ENCODE peak calls at places on chromosome 11, in six cellular contexts. One of them, this sample, is unnamed.

GRCh38 chr11:16946477-16947282 is 67.5 kb downstream of the PLEKHA7 start:
- DNase-seq in T-helper 2 cell: no peak
- DNase-seq in endothelial cell: no peak
- DNase-seq in kidney glomerular epithelial cell: no peak
- DNase-seq in stimulated activated CD4-positive, alpha-beta T cell treated with anti-CD3 and anti-CD28 coated beads, Interleukin-1b, Interleukin-23, amount 100 ng/mL, for 1 hour: no peak
- DNase-seq in EH: no peak
- DNase-seq in this sample: no peak

GRCh38 chr11:70048279-70049024 is 29.7 kb upstream of the ANO1 start:
- DNase-seq in T-helper 2 cell: no peak
- DNase-seq in endothelial cell: peak; percentile 24
- DNase-seq in kidney glomerular epithelial cell: no peak
- DNase-seq in stimulated activated CD4-positive, alpha-beta T cell treated with anti-CD3 and anti-CD28 coated beads, Interleukin-1b, Interleukin-23, amount 100 ng/mL, for 1 hour: no peak
- DNase-seq in EH: peak; percentile 2
- DNase-seq in this sample: no peak

GRCh38 chr11:6468712-6469495 is 4.8 kb downstream of the TRIM3 start:
- DNase-seq in T-helper 2 cell: no peak
- DNase-seq in endothelial cell: peak; percentile 83
- DNase-seq in kidney glomerular epithelial cell: peak; percentile 69
- DNase-seq in stimulated activated CD4-positive, alpha-beta T cell treated with anti-CD3 and anti-CD28 coated beads, Interleukin-1b, Interleukin-23, amount 100 ng/mL, for 1 hour: no peak
- DNase-seq in EH: peak; percentile 90
- DNase-seq in this sample: no peak

GRCh38 chr11:45332486-45332934 is 46.4 kb upstream of the SYT13 start:
- DNase-seq in T-helper 2 cell: peak; percentile 21
- DNase-seq in endothelial cell: peak; percentile 50
- DNase-seq in kidney glomerular epithelial cell: peak; percentile 29
- DNase-seq in stimulated activated CD4-positive, alpha-beta T cell treated with anti-CD3 and anti-CD28 coated beads, Interleukin-1b, Interleukin-23, amount 100 ng/mL, for 1 hour: no peak
- DNase-seq in EH: peak; percentile 43
- DNase-seq in this sample: no peak

GRCh38 chr11:130089669-130090063 is 20.0 kb downstream of the APLP2 start:
- DNase-seq in T-helper 2 cell: no peak
- DNase-seq in endothelial cell: no peak
- DNase-seq in kidney glomerular epithelial cell: no peak
- DNase-seq in stimulated activated CD4-positive, alpha-beta T cell treated with anti-CD3 and anti-CD28 coated beads, Interleukin-1b, Interleukin-23, amount 100 ng/mL, for 1 hour: no peak
- DNase-seq in EH: no peak
- DNase-seq in this sample: no peak

GRCh38 chr11:120494595-120494994 is 17.0 kb upstream of the GRIK4 start:
- DNase-seq in T-helper 2 cell: no peak
- DNase-seq in endothelial cell: no peak
- DNase-seq in kidney glomerular epithelial cell: no peak
- DNase-seq in stimulated activated CD4-positive, alpha-beta T cell treated with anti-CD3 and anti-CD28 coated beads, Interleukin-1b, Interleukin-23, amount 100 ng/mL, for 1 hour: no peak
- DNase-seq in EH: no peak
- DNase-seq in this sample: no peak

GRCh38 chr11:129210831-129211181 is 18.7 kb upstream of the ARHGAP32 start:
- DNase-seq in T-helper 2 cell: no peak
- DNase-seq in endothelial cell: no peak
- DNase-seq in kidney glomerular epithelial cell: no peak
- DNase-seq in stimulated activated CD4-positive, alpha-beta T cell treated with anti-CD3 and anti-CD28 coated beads, Interleukin-1b, Interleukin-23, amount 100 ng/mL, for 1 hour: no peak
- DNase-seq in EH: no peak
- DNase-seq in this sample: no peak

GRCh38 chr11:91326751-91327150 is 897.9 kb upstream of the FAT3 start:
- DNase-seq in T-helper 2 cell: no peak
- DNase-seq in endothelial cell: no peak
- DNase-seq in kidney glomerular epithelial cell: no peak
- DNase-seq in stimulated activated CD4-positive, alpha-beta T cell treated with anti-CD3 and anti-CD28 coated beads, Interleukin-1b, Interleukin-23, amount 100 ng/mL, for 1 hour: no peak
- DNase-seq in EH: no peak
- DNase-seq in this sample: no peak

GRCh38 chr11:93718057-93718563 is 23.2 kb downstream of the TAF1D start:
- DNase-seq in T-helper 2 cell: no peak
- DNase-seq in endothelial cell: peak; percentile 21
- DNase-seq in kidney glomerular epithelial cell: no peak
- DNase-seq in stimulated activated CD4-positive, alpha-beta T cell treated with anti-CD3 and anti-CD28 coated beads, Interleukin-1b, Interleukin-23, amount 100 ng/mL, for 1 hour: no peak
- DNase-seq in EH: no peak
- DNase-seq in this sample: peak; percentile 59

GRCh38 chr11:45852018-45852711 is 4.9 kb downstream of the CRY2 start:
- DNase-seq in T-helper 2 cell: no peak
- DNase-seq in endothelial cell: no peak
- DNase-seq in kidney glomerular epithelial cell: no peak
- DNase-seq in stimulated activated CD4-positive, alpha-beta T cell treated with anti-CD3 and anti-CD28 coated beads, Interleukin-1b, Interleukin-23, amount 100 ng/mL, for 1 hour: no peak
- DNase-seq in EH: no peak
- DNase-seq in this sample: no peak

GRCh38 chr11:89498845-89499448 is 7.8 kb upstream of the NOX4 start:
- DNase-seq in T-helper 2 cell: no peak
- DNase-seq in endothelial cell: no peak
- DNase-seq in kidney glomerular epithelial cell: no peak
- DNase-seq in stimulated activated CD4-positive, alpha-beta T cell treated with anti-CD3 and anti-CD28 coated beads, Interleukin-1b, Interleukin-23, amount 100 ng/mL, for 1 hour: no peak
- DNase-seq in EH: no peak
- DNase-seq in this sample: no peak

GRCh38 chr11:58788355-58789023 is 56.0 kb downstream of the GLYATL2 start:
- DNase-seq in T-helper 2 cell: no peak
- DNase-seq in endothelial cell: peak; percentile 41
- DNase-seq in kidney glomerular epithelial cell: peak; percentile 72
- DNase-seq in stimulated activated CD4-positive, alpha-beta T cell treated with anti-CD3 and anti-CD28 coated beads, Interleukin-1b, Interleukin-23, amount 100 ng/mL, for 1 hour: no peak
- DNase-seq in EH: peak; percentile 66
- DNase-seq in this sample: peak; percentile 16

GRCh38 chr11:94048310-94048709 is 27.2 kb downstream of the HEPHL1 start:
- DNase-seq in T-helper 2 cell: no peak
- DNase-seq in endothelial cell: no peak
- DNase-seq in kidney glomerular epithelial cell: no peak
- DNase-seq in stimulated activated CD4-positive, alpha-beta T cell treated with anti-CD3 and anti-CD28 coated beads, Interleukin-1b, Interleukin-23, amount 100 ng/mL, for 1 hour: no peak
- DNase-seq in EH: no peak
- DNase-seq in this sample: no peak

GRCh38 chr11:61659413-61660196 is 20.6 kb upstream of the DAGLA start:
- DNase-seq in T-helper 2 cell: no peak
- DNase-seq in endothelial cell: no peak
- DNase-seq in kidney glomerular epithelial cell: no peak
- DNase-seq in stimulated activated CD4-positive, alpha-beta T cell treated with anti-CD3 and anti-CD28 coated beads, Interleukin-1b, Interleukin-23, amount 100 ng/mL, for 1 hour: no peak
- DNase-seq in EH: no peak
- DNase-seq in this sample: no peak

GRCh38 chr11:45455536-45455935 is 169.4 kb upstream of the SYT13 start:
- DNase-seq in T-helper 2 cell: no peak
- DNase-seq in endothelial cell: no peak
- DNase-seq in kidney glomerular epithelial cell: no peak
- DNase-seq in stimulated activated CD4-positive, alpha-beta T cell treated with anti-CD3 and anti-CD28 coated beads, Interleukin-1b, Interleukin-23, amount 100 ng/mL, for 1 hour: no peak
- DNase-seq in EH: peak; percentile 28
- DNase-seq in this sample: no peak

GRCh38 chr11:18618341-18619025 is 15.7 kb downstream of the SPTY2D1 start:
- DNase-seq in T-helper 2 cell: no peak
- DNase-seq in endothelial cell: no peak
- DNase-seq in kidney glomerular epithelial cell: no peak
- DNase-seq in stimulated activated CD4-positive, alpha-beta T cell treated with anti-CD3 and anti-CD28 coated beads, Interleukin-1b, Interleukin-23, amount 100 ng/mL, for 1 hour: no peak
- DNase-seq in EH: peak; percentile 25
- DNase-seq in this sample: no peak

GRCh38 chr11:57288771-57289579 is 35.8 kb downstream of the TNKS1BP1 start:
- DNase-seq in T-helper 2 cell: no peak
- DNase-seq in endothelial cell: peak; percentile 38
- DNase-seq in kidney glomerular epithelial cell: peak; percentile 68
- DNase-seq in stimulated activated CD4-positive, alpha-beta T cell treated with anti-CD3 and anti-CD28 coated beads, Interleukin-1b, Interleukin-23, amount 100 ng/mL, for 1 hour: no peak
- DNase-seq in EH: peak; percentile 68
- DNase-seq in this sample: no peak

GRCh38 chr11:108122166-108122628 is 830 bp downstream of the ACAT1 start:
- DNase-seq in T-helper 2 cell: no peak
- DNase-seq in endothelial cell: no peak
- DNase-seq in kidney glomerular epithelial cell: peak; percentile 55
- DNase-seq in stimulated activated CD4-positive, alpha-beta T cell treated with anti-CD3 and anti-CD28 coated beads, Interleukin-1b, Interleukin-23, amount 100 ng/mL, for 1 hour: no peak
- DNase-seq in EH: peak; percentile 33
- DNase-seq in this sample: no peak

GRCh38 chr11:3644817-3645235 is at the start of gene ART1:
- DNase-seq in T-helper 2 cell: no peak
- DNase-seq in endothelial cell: no peak
- DNase-seq in kidney glomerular epithelial cell: no peak
- DNase-seq in stimulated activated CD4-positive, alpha-beta T cell treated with anti-CD3 and anti-CD28 coated beads, Interleukin-1b, Interleukin-23, amount 100 ng/mL, for 1 hour: no peak
- DNase-seq in EH: peak; percentile 31
- DNase-seq in this sample: no peak

GRCh38 chr11:78935408-78936101 is 360.9 kb upstream of the NARS2 start:
- DNase-seq in T-helper 2 cell: no peak
- DNase-seq in endothelial cell: no peak
- DNase-seq in kidney glomerular epithelial cell: no peak
- DNase-seq in stimulated activated CD4-positive, alpha-beta T cell treated with anti-CD3 and anti-CD28 coated beads, Interleukin-1b, Interleukin-23, amount 100 ng/mL, for 1 hour: no peak
- DNase-seq in EH: no peak
- DNase-seq in this sample: no peak

GRCh38 chr11:71286701-71287643 is 34.6 kb upstream of the SHANK2 start:
- DNase-seq in T-helper 2 cell: no peak
- DNase-seq in endothelial cell: no peak
- DNase-seq in kidney glomerular epithelial cell: peak; percentile 99
- DNase-seq in stimulated activated CD4-positive, alpha-beta T cell treated with anti-CD3 and anti-CD28 coated beads, Interleukin-1b, Interleukin-23, amount 100 ng/mL, for 1 hour: no peak
- DNase-seq in EH: peak; percentile 99
- DNase-seq in this sample: no peak

GRCh38 chr11:46306296-46306853 is 28.9 kb downstream of the CREB3L1 start:
- DNase-seq in T-helper 2 cell: no peak
- DNase-seq in endothelial cell: no peak
- DNase-seq in kidney glomerular epithelial cell: no peak
- DNase-seq in stimulated activated CD4-positive, alpha-beta T cell treated with anti-CD3 and anti-CD28 coated beads, Interleukin-1b, Interleukin-23, amount 100 ng/mL, for 1 hour: no peak
- DNase-seq in EH: peak; percentile 73
- DNase-seq in this sample: no peak

GRCh38 chr11:66081505-66081904 is 11.4 kb downstream of the PACS1 start:
- DNase-seq in T-helper 2 cell: peak; percentile 30
- DNase-seq in endothelial cell: peak; percentile 36
- DNase-seq in kidney glomerular epithelial cell: no peak
- DNase-seq in stimulated activated CD4-positive, alpha-beta T cell treated with anti-CD3 and anti-CD28 coated beads, Interleukin-1b, Interleukin-23, amount 100 ng/mL, for 1 hour: no peak
- DNase-seq in EH: no peak
- DNase-seq in this sample: no peak

GRCh38 chr11:73308963-73309960 is 1.2 kb downstream of the ARHGEF17 start:
- DNase-seq in T-helper 2 cell: no peak
- DNase-seq in endothelial cell: peak; percentile 81
- DNase-seq in kidney glomerular epithelial cell: peak; percentile 92
- DNase-seq in stimulated activated CD4-positive, alpha-beta T cell treated with anti-CD3 and anti-CD28 coated beads, Interleukin-1b, Interleukin-23, amount 100 ng/mL, for 1 hour: no peak
- DNase-seq in EH: peak; percentile 99
- DNase-seq in this sample: no peak

GRCh38 chr11:133605493-133605892 is 73.2 kb upstream of the OPCML start:
- DNase-seq in T-helper 2 cell: no peak
- DNase-seq in endothelial cell: no peak
- DNase-seq in kidney glomerular epithelial cell: no peak
- DNase-seq in stimulated activated CD4-positive, alpha-beta T cell treated with anti-CD3 and anti-CD28 coated beads, Interleukin-1b, Interleukin-23, amount 100 ng/mL, for 1 hour: no peak
- DNase-seq in EH: no peak
- DNase-seq in this sample: no peak

GRCh38 chr11:76150141-76150540 is 56.2 kb downstream of the WNT11 start:
- DNase-seq in T-helper 2 cell: no peak
- DNase-seq in endothelial cell: no peak
- DNase-seq in kidney glomerular epithelial cell: no peak
- DNase-seq in stimulated activated CD4-positive, alpha-beta T cell treated with anti-CD3 and anti-CD28 coated beads, Interleukin-1b, Interleukin-23, amount 100 ng/mL, for 1 hour: no peak
- DNase-seq in EH: no peak
- DNase-seq in this sample: no peak

GRCh38 chr11:91104237-91104636 is 881.4 kb upstream of the CHORDC1 start:
- DNase-seq in T-helper 2 cell: no peak
- DNase-seq in endothelial cell: no peak
- DNase-seq in kidney glomerular epithelial cell: peak; percentile 69
- DNase-seq in stimulated activated CD4-positive, alpha-beta T cell treated with anti-CD3 and anti-CD28 coated beads, Interleukin-1b, Interleukin-23, amount 100 ng/mL, for 1 hour: no peak
- DNase-seq in EH: peak; percentile 69
- DNase-seq in this sample: no peak